ENCODE peak calls at places on chromosomes 16 and 17, in seven cellular contexts. S, T, Z, P, K, H and M are unnamed samples.

GRCh38 chr16:88857728-88858339 is 907 bp downstream of the TRAPPC2L start:
- DNase-seq in T (peak), Z (peak), K (peak), P (peak), S (peak), H (peak), M (peak)

GRCh38 chr17:65592131-65592965 is 30.9 kb upstream of the AXIN2 start:
- DNase-seq in Z (no peak), S (no peak), P (no peak), H (no peak), K (no peak), T (no peak), M (no peak)

GRCh38 chr17:79931517-79932309 is 92.5 kb upstream of the CBX4 start:
- DNase-seq in T (peak), S (no peak), K (no peak), P (peak), Z (no peak), H (no peak), M (no peak)

GRCh38 chr17:38982858-38983746 is 15.9 kb upstream of the FBXO47 start:
- DNase-seq in H (peak), K (peak), P (peak), Z (no peak), S (peak), T (peak), M (peak)

GRCh38 chr17:62804822-62805221 is 3.3 kb downstream of the MARCHF10 start:
- DNase-seq in T (no peak), S (no peak), P (peak), K (no peak), H (no peak), Z (no peak), M (no peak)

GRCh38 chr17:44110823-44111633 is 12.4 kb downstream of the HDAC5 start:
- DNase-seq in P (peak), H (peak), Z (peak), T (peak), S (peak), K (peak), M (peak)

GRCh38 chr17:42459256-42459982 is 741 bp downstream of the ATP6V0A1 start:
- DNase-seq in T (peak), Z (peak), S (no peak), P (peak), K (peak), H (peak), M (no peak)

GRCh38 chr17:1649844-1650409 is at the start of gene RILP:
- DNase-seq in Z (peak), P (peak), S (no peak), K (no peak), H (peak), T (no peak), M (no peak)

GRCh38 chr17:81665205-81666091 is 957 bp downstream of the OXLD1 start:
- DNase-seq in K (no peak), P (no peak), Z (no peak), T (peak), S (no peak), H (no peak), M (peak)

GRCh38 chr16:78695371-78695770 is 595.9 kb downstream of the WWOX start:
- DNase-seq in S (no peak), H (no peak), T (no peak), P (no peak), K (no peak), Z (peak), M (no peak)